ENCODE peak calls at places on chromosomes 7 and 10, in four cellular contexts. R is right cardiac atrium, S is ovary, D is MM.1S. T is an unnamed sample. For H3K4me1, the result is how much of the 10 kb centered on the place peaks cover.

GRCh38 chr7:27032843-27033242 is 63.0 kb downstream of the HOXA1 start:
- DNase-seq in S (no peak), R (no peak), D (no peak), T (no peak)

GRCh38 chr10:91691255-91691654 is 58.4 kb upstream of the PPP1R3C start:
- DNase-seq in S (no peak), D (no peak), R (no peak), T (no peak)

GRCh38 chr7:106178593-106179134 is 66.6 kb upstream of the SYPL1 start:
- DNase-seq in R (no peak), S (no peak), D (no peak), T (no peak)

GRCh38 chr7:113921363-113921762 is 2.6 kb upstream of the PPP1R3A start:
- DNase-seq in R (no peak), S (no peak), D (no peak), T (no peak)

GRCh38 chr7:27103489-27104226 is 1.2 kb upstream of the HOXA2 start:
- DNase-seq in D (no peak), S (no peak), R (no peak), T (no peak)

GRCh38 chr7:47693161-47693740 is 111.3 kb upstream of the TNS3 start:
- DNase-seq in S (no peak), D (no peak), R (no peak), T (no peak)

GRCh38 chr10:86269332-86269731 is 97.3 kb downstream of the GRID1 start:
- DNase-seq in D (no peak), S (no peak), R (no peak), T (no peak)

GRCh38 chr7:137978464-137979237 is 23.2 kb downstream of the CREB3L2 start:
- DNase-seq in S (no peak), D (no peak), R (peak), T (peak)

GRCh38 chr10:12655940-12656339 is 306.6 kb downstream of the CAMK1D start:
- DNase-seq in D (no peak), R (no peak), S (no peak), T (no peak)

GRCh38 chr7:126440542-126440941 is 812.2 kb downstream of the GRM8 start:
- DNase-seq in D (no peak), R (no peak), S (no peak), T (no peak)

GRCh38 chr7:79410345-79410744 is 43.1 kb downstream of the MAGI2 start:
- DNase-seq in S (no peak), R (no peak), D (no peak), T (no peak)

GRCh38 chr7:130095812-130096211 is 25.5 kb downstream of the KLHDC10 start:
- DNase-seq in R (no peak), S (no peak), D (no peak), T (no peak)

GRCh38 chr7:90717286-90718060 is 121.4 kb downstream of the CDK14 start:
- DNase-seq in R (no peak), D (no peak), S (no peak), T (no peak)

GRCh38 chr10:44399478-44400451 is 14.9 kb upstream of the CXCL12 start:
- DNase-seq in D (no peak), S (no peak), R (no peak), T (no peak)

GRCh38 chr10:68271104-68271882 is 39.4 kb upstream of the ATOH7 start:
- DNase-seq in R (no peak), D (no peak), S (no peak), T (peak)

GRCh38 chr7:112383671-112384417 is 66.4 kb upstream of the IFRD1 start:
- DNase-seq in S (no peak), R (no peak), D (peak), T (no peak)

GRCh38 chr7:159122276-159122675 is 22.4 kb downstream of the VIPR2 start:
- DNase-seq in D (peak), R (no peak), S (peak), T (no peak)

GRCh38 chr10:24453973-24454372 is 245.0 kb downstream of the KIAA1217 start:
- DNase-seq in R (no peak), S (no peak), D (no peak), T (no peak)

GRCh38 chr7:147818338-147818737 is 772.2 kb upstream of the C7orf33 start:
- DNase-seq in D (no peak), R (no peak), S (no peak), T (no peak)

GRCh38 chr10:132175907-132176581 is 10.7 kb upstream of the DPYSL4 start:
- DNase-seq in D (no peak), S (peak), R (no peak), T (peak)

GRCh38 chr10:14023612-14024348 is 306.9 kb downstream of the FRMD4A start:
- DNase-seq in D (no peak), S (no peak), R (no peak), T (no peak)

GRCh38 chr10:128739937-128740336 is 613.7 kb upstream of the MKI67 start:
- DNase-seq in D (no peak), R (no peak), S (no peak), T (no peak)

GRCh38 chr10:14530465-14530864 is 199.7 kb upstream of the FRMD4A start:
- DNase-seq in D (no peak), R (no peak), S (no peak), T (no peak)

GRCh38 chr10:72729528-72729927 is 37.6 kb downstream of the MCU start:
- DNase-seq in S (no peak), R (no peak), D (peak), T (no peak)

GRCh38 chr10:106513328-106513727 is 651.2 kb downstream of the SORCS1 start:
- DNase-seq in D (no peak), R (no peak), S (no peak), T (no peak)

GRCh38 chr10:44510716-44511115 is 125.8 kb upstream of the CXCL12 start:
- DNase-seq in D (no peak), S (no peak), R (no peak), T (no peak)

GRCh38 chr7:44099669-44100068 is 4.5 kb upstream of the AEBP1 start:
- DNase-seq in R (no peak), S (no peak), D (no peak), T (no peak)

GRCh38 chr10:63976538-63976937 is 455.3 kb downstream of the REEP3 start:
- DNase-seq in D (peak), R (peak), S (no peak), T (no peak)

GRCh38 chr7:158802535-158803199 is 26.6 kb downstream of the ESYT2 start:
- DNase-seq in R (no peak), S (no peak), D (no peak), T (no peak)

GRCh38 chr10:78513986-78514385 is 480.3 kb downstream of the RPS24 start:
- DNase-seq in R (no peak), D (no peak), S (no peak), T (no peak)

GRCh38 chr10:75987610-75988009 is 556.2 kb downstream of the LRMDA start:
- DNase-seq in D (no peak), R (no peak), S (no peak), T (no peak)

GRCh38 chr10:115844592-115844991 is 428.4 kb downstream of the GFRA1 start:
- DNase-seq in S (no peak), R (no peak), D (no peak), T (peak)

GRCh38 chr10:87625658-87626057 is 34.0 kb upstream of the PAPSS2 start:
- DNase-seq in S (no peak), D (no peak), R (no peak), T (no peak)
- H3K27ac ChIP-seq in S (no peak), D (no peak), R (no peak), T (no peak)

GRCh38 chr7:36390199-36391090 is 783 bp downstream of the ANLN start:
- DNase-seq in R (peak), D (peak), S (peak), T (peak)
- H3K4me1 ChIP-seq in R (under half), D (under half), S (under half), T (under half)

GRCh38 chr7:142999793-143000192 is 27.1 kb downstream of the OR9A2 start:
- DNase-seq in S (no peak), D (no peak), R (no peak), T (no peak)

GRCh38 chr7:143002106-143002505 is 24.8 kb downstream of the OR9A2 start:
- DNase-seq in R (no peak), D (peak), S (no peak), T (no peak)

GRCh38 chr7:143000648-143001047 is 26.3 kb downstream of the OR9A2 start:
- DNase-seq in D (no peak), S (no peak), R (no peak), T (no peak)

GRCh38 chr7:142992427-142992826 is 30.3 kb upstream of the KEL start:
- DNase-seq in D (peak), R (no peak), S (no peak), T (no peak)

DNA sequence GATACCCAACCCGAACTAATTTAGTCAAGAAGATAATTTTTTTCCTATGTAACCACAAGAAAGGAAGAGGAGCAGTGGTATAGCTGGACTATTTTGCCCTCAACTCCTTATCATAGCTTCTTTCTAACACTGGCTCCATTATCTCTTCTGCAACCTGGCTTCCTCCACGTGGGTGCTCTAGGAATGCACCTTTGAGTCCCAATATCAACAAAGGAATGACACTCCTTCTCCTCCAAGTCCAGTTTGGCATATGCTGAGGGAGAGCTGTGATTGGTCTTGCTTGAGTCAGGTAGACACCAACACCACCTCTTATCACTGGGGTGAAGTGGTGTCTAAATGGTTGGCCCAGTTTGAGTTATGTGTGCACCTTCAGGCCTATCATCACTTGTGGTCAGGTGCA is 29.3 kb downstream of the OR9A2 start:
- DNase-seq in S (no peak), D (no peak), R (no peak), T (no peak)
- H3K27ac ChIP-seq in S (no peak), D (no peak), R (no peak), T (no peak)

DNA sequence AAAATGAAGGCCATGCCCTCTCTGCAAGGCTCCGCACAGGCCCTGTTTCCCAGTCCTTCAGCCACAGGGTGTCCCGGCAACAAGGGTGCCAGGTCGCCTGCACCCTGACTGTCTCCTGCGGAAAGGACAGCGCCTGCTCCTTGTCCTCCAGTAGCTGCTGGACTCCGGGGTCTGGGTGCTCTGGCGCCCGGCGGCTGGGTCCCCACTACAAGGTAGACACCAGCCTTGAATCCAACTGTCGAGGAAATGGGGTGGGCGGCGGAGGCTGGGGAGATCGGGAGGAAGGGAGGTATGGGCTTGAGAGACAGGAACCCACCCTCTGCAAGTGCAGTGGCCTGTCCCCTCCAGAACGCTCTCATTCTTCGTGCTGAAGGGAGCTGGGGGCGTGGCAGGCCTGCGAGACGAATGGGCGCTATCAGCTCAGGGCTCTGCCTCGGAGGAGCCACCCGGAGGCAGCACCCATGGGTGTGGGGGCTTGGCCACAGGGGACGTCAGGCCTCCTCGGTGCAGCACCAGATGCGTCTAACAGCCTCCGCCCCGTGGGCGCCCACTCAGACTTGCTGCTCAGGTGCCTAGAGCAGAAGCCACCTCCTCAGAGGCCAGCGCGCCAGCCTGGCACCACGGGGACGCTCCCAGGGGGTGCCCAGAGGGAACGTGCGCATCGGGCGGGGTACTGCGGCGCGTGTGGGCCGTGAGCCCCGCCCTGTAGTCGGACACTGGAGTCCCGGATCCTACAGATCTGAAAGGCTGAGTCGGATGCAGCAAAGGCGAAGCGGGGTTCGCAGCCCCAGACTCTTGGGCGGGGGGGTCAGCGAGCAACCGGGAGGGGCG is 15.6 kb downstream of the ADAM8 start:
- DNase-seq in D (peak), S (peak), R (peak), T (peak)
- H3K4me1 ChIP-seq in D (under half), S (under half), R (under half), T (under half)

GRCh38 chr7:32942783-32943653 is 14.2 kb upstream of the FKBP9 start:
- DNase-seq in S (peak), D (peak), R (peak), T (peak)

GRCh38 chr7:32937344-32938174 is 19.7 kb upstream of the FKBP9 start:
- DNase-seq in D (no peak), S (peak), R (peak), T (peak)

GRCh38 chr7:32941996-32942782 is 15.1 kb upstream of the FKBP9 start:
- DNase-seq in S (peak), D (no peak), R (peak), T (peak)

GRCh38 chr7:32943654-32944030 is 13.6 kb upstream of the FKBP9 start:
- DNase-seq in D (no peak), S (no peak), R (no peak), T (no peak)

GRCh38 chr7:32941181-32941995 is 15.9 kb upstream of the FKBP9 start:
- DNase-seq in S (no peak), D (no peak), R (no peak), T (no peak)
- H3K27ac ChIP-seq in S (peak), D (no peak), R (peak), T (peak)

DNA sequence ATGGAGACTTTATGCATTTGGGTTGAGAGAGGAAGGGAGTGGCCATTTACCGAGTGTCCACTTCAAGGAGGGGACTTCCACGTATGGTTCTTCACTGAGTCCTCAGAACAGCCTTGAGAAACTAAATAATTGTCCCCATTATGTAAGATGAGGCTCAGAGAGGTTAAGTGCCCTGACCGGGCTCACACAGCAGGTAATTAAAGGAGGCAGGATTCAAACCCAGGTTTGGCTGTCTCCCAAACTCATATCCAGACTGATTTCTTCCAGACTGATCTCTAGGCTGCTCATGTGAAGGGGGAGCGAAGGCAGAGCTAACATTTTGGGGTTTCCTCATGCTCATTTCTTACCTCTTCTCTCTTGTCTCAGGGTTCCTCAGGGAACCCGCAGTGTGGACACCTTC is 82.2 kb downstream of the CDH23 start:
- DNase-seq in R (no peak), D (no peak), S (no peak), T (no peak)
- H3K4me1 ChIP-seq in R (under half), D (under half), S (under half), T (under half)

T was measured in heart left ventricle.